ENCODE peak calls at places on chromosomes 12 and 14, in five cellular contexts. Y is pancreas, K is AG09309, P is GM12865, U is astrocyte of the spinal cord. H is an unnamed sample.

GRCh38 chr12:131204416-131205311 is 251.0 kb downstream of the ADGRD1 start:
- DNase-seq in Y (no peak), P (no peak), K (no peak), U (no peak), H (no peak)

GRCh38 chr12:55428844-55429243 is 2.8 kb downstream of the OR6C76 start:
- DNase-seq in P (no peak), Y (no peak), U (no peak), K (no peak), H (no peak)

GRCh38 chr12:108914031-108914630 is 34.2 kb downstream of the DAO start:
- DNase-seq in K (peak; percentile 27), Y (no peak), P (no peak), U (no peak), H (peak; percentile 29)

GRCh38 chr12:25386823-25387134 is 136.1 kb upstream of the KRAS start:
- DNase-seq in P (no peak), K (no peak), U (no peak), Y (no peak), H (no peak)

GRCh38 chr12:52436000-52436827 is 2.0 kb upstream of the KRT75 start:
- DNase-seq in Y (no peak), U (peak; percentile 45), P (no peak), K (no peak), H (peak; percentile 62)

GRCh38 chr12:88935856-88936255 is 355.6 kb upstream of the KITLG start:
- DNase-seq in Y (no peak), U (peak; percentile 9), P (no peak), K (no peak), H (no peak)

GRCh38 chr14:31937730-31938346 is 139.3 kb upstream of the ARHGAP5 start:
- DNase-seq in P (peak; percentile 83), U (peak; percentile 69), K (no peak), Y (no peak), H (peak; percentile 91)

GRCh38 chr14:22561661-22562579 is 27.1 kb downstream of the DAD1 start:
- DNase-seq in K (no peak), Y (no peak), P (peak; percentile 75), U (peak; percentile 31), H (no peak)

GRCh38 chr14:101600891-101601602 is 39.8 kb downstream of the DIO3 start:
- DNase-seq in P (no peak), Y (peak; percentile 56), K (no peak), U (no peak), H (no peak)

GRCh38 chr14:90755661-90756304 is 60.4 kb downstream of the TTC7B start:
- DNase-seq in P (no peak), U (no peak), K (no peak), Y (no peak), H (no peak)

GRCh38 chr12:94078736-94079509 is 69.5 kb upstream of the PLXNC1 start:
- DNase-seq in K (no peak), U (no peak), Y (no peak), P (no peak), H (no peak)

GRCh38 chr12:49644620-49644994 is 21.2 kb downstream of the PRPF40B start:
- DNase-seq in P (peak; percentile 84), Y (peak; percentile 75), U (peak; percentile 66), K (peak; percentile 29), H (peak; percentile 85)

GRCh38 chr14:37116933-37117844 is 55.2 kb downstream of the SLC25A21 start:
- DNase-seq in P (no peak), U (peak; percentile 82), K (peak; percentile 31), Y (no peak), H (peak; percentile 10)

GRCh38 chr12:20018406-20018805 is 349.9 kb upstream of the PDE3A start:
- DNase-seq in P (no peak), Y (no peak), K (no peak), U (no peak), H (no peak)

GRCh38 chr14:79018846-79019245 is 848.7 kb downstream of the NRXN3 start:
- DNase-seq in Y (no peak), P (no peak), U (peak; percentile 73), K (peak; percentile 17), H (peak; percentile 71)

GRCh38 chr12:92973614-92974013 is 44.5 kb upstream of the EEA1 start:
- DNase-seq in P (peak; percentile 95), K (peak; percentile 78), U (peak; percentile 74), Y (no peak), H (peak; percentile 90)

GRCh38 chr12:28137414-28137813 is 52.8 kb upstream of the CCDC91 start:
- DNase-seq in K (no peak), P (no peak), Y (no peak), U (no peak), H (no peak)

DNA sequence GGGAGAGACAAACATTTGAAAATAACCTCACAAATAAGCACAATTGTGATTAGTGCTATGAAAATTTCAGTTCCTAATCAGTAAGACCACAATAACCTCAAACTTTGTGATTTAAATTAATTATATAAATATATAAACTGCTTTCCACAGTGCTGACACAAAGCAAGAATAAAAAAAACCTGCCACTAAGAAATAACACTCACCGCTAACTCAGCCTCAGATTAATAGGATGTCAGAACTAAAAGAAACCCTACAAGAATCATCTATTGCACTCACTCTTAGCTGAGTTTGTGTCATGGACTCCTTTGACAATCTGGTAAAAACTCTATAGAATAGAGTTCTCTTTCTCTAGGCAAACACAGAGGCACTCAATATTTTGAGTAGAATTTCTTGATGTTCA is 68.4 kb downstream of the SLC41A2 start:
- DNase-seq in U (no peak), K (no peak), Y (no peak), P (no peak), H (no peak)
- H3K4me3 ChIP-seq in U (no peak overlapping the region), K (no peak overlapping the region), Y (no peak overlapping the region), P (no peak overlapping the region), H (no peak overlapping the region)

GRCh38 chr14:70660967-70661871 is 19.5 kb downstream of the TTC9 start:
- DNase-seq in K (no peak), P (peak; percentile 74), U (no peak), Y (no peak), H (no peak)
- TF ChIP-seq CTCF in K (no peak), P (peak; percentile 14), U (no peak), Y (no peak), H (no peak)

GRCh38 chr12:6342140-6342889 is 439 bp upstream of the TNFRSF1A start:
- DNase-seq in Y (no peak), K (no peak), P (no peak), U (no peak), H (peak; percentile 48)
- H3K4me3 ChIP-seq in Y (peak overlapping the region; percentile 77), K (peak overlapping the region; percentile 63), P (peak overlapping the region; percentile 75), U (peak overlapping the region; percentile 98), H (peak overlapping the region; percentile 99)

DNA sequence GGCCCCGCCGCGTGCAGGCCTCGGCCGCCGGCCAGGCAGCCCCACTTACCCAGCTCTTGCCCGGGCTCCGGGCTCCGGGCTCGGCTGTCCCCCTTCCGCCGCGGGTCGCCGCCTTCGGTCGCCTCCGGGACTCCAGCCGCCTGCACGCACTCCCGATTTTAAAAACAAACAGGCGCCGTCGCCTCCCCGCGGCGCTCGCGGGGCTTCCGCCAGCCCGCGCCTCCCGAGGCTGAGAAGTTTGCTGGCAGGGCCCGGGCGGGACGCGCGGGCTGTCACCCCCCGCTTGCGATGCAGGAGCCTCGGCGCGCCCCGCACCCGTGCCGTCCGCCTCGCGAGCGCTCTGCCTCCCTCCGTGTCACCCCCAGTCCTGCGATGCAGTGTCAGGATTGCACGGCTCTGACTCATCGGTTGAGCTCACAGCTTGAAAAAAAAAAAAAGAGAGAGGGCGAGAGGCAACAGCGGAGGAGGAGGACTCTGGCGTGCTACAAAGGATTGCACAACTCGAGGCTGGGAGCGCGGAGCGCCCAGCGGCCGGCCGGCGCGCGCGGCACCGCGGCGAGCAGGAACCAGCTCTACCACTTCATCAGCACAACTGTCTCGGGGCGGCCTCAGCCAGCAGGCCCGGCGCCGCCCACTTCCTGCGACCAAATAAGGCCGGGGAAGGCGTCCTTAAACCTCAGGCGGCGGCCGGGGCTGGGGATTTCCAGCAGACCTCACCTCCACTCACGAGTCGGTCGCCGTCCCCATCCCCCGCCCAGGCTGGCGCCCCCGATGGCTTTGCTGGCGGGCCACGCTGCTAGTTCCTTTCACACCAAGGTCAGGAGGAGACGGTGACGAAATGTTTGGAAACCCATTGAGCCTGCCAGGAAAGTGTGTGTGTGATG is 45.8 kb upstream of the PNMA1 start:
- DNase-seq in U (peak; percentile 99), P (peak; percentile 98), K (peak; percentile 97), Y (peak; percentile 96), H (peak; percentile 99)
- TF ChIP-seq CTCF in U (no peak), P (no peak), K (no peak), Y (no peak), H (no peak)

DNA sequence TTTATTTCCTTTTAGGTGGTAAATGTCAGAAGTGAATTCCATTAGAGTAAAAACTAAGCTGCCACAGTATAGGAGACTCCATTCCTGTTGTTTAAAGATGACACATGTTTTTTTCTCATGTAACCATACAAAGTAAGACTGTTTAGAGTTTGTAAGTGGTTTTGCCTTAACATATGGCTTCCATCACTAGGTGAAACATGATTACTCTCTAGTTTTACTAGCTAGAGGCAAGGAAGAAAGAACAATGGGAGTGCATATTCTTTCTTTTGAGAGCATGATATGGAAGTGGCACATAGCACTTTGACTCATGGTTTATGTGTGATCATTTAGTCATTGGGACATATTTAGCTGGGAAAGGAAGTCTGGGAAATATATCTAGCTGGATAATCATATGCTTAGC is 7.7 kb downstream of the ATF7IP start:
- DNase-seq in U (peak; percentile 44), K (peak; percentile 17), Y (no peak), P (no peak), H (peak; percentile 61)
- H3K4me3 ChIP-seq in U (no peak overlapping the region), K (no peak overlapping the region), Y (no peak overlapping the region), P (no peak overlapping the region), H (no peak overlapping the region)

GRCh38 chr12:21379218-21379617 is 6.5 kb downstream of the IAPP start:
- DNase-seq in Y (no peak), K (no peak), P (no peak), U (no peak), H (no peak)
- TF ChIP-seq CTCF in Y (no peak), K (no peak), P (no peak), U (no peak), H (no peak)

DNA sequence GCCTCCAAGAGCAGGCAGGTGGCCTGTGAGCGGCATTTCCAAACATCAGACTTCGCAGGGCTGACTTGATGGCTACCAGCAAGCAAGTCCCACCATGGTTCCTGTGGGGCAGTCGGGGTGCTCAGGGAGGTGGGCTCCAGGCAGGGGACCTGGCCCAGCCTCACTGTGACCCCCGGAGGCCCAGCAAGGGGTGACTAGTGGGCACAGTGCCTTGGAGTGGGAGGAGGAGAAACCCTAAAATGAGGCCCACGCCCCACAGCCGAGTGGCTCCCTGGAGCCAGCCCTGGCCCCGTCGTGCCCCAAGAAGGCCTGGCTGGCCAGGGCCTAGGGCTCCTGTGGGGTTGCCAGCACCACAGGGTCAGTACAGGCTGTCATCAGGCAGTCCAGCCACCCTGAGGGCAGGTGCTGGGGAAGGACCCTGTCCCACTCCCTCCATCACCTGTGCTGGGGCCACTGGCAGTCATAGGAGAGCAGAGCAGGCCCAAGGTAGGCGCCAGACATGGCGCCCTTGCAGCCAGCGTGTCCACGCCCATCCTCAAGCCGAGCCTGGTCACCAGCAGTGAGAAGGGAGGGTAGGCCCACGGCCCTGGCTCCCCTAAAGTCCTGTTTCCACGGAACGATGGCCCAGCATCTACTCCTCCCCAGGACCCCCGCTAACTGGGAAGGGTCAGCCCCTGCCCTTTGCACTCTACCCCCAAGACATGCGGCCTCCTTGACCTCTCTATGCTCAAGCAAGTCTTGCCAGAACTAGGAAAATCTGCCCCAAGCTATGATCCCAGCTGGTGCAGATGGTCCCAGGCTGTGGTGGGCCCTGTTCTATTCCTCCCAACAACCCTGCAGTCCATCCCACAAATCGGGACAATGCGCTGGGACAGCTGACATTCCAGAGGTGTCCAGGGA is 144.2 kb upstream of the C14orf180 start:
- DNase-seq in U (no peak), P (no peak), Y (no peak), K (no peak), H (no peak)
- H3K4me3 ChIP-seq in U (no peak overlapping the region), P (no peak overlapping the region), Y (no peak overlapping the region), K (no peak overlapping the region), H (no peak overlapping the region)